ENCODE peak calls at places on chromosomes 6 and 20, in six cellular contexts. I is SK-N-SH, D is transverse colon, Y is A549, O is ovary, C is stomach. W is an unnamed sample. For H3K4me1, the result is how much of the 10 kb centered on the place peaks cover.

GRCh38 chr20:24289737-24290481 is 179.5 kb upstream of the SYNDIG1 start:
- DNase-seq in O (no peak), I (no peak), C (no peak), D (no peak), Y (no peak), W (no peak)

GRCh38 chr20:62766071-62766450 is 30.2 kb upstream of the MRGBP start:
- DNase-seq in O (no peak), I (no peak), Y (no peak), D (no peak), C (no peak), W (no peak)

GRCh38 chr6:27889628-27890315 is 22.4 kb downstream of the OR2B2 start:
- DNase-seq in C (no peak), I (no peak), Y (no peak), D (no peak), O (no peak), W (no peak)

GRCh38 chr6:127173541-127173940 is 55.1 kb downstream of the RSPO3 start:
- DNase-seq in Y (no peak), I (no peak), C (no peak), D (no peak), O (no peak), W (no peak)

GRCh38 chr6:148997863-148998262 is 251.0 kb downstream of the UST start:
- DNase-seq in D (no peak), Y (no peak), I (no peak), O (no peak), C (no peak), W (no peak)

GRCh38 chr6:35017461-35018183 is 123.5 kb downstream of the TCP11 start:
- DNase-seq in I (no peak), D (peak), O (peak), C (no peak), Y (no peak), W (peak)

GRCh38 chr6:131519670-131520436 is 53.2 kb upstream of the ARG1 start:
- DNase-seq in I (peak), O (no peak), D (peak), Y (peak), C (no peak), W (no peak)

GRCh38 chr6:50822078-50822476 is 3.4 kb downstream of the TFAP2B start:
- DNase-seq in D (no peak), Y (no peak), C (no peak), I (no peak), O (no peak), W (no peak)

GRCh38 chr6:102150549-102150948 is 757.0 kb downstream of the GRIK2 start:
- DNase-seq in D (no peak), Y (no peak), I (no peak), O (no peak), C (no peak), W (no peak)

GRCh38 chr20:58229198-58229802 is 847 bp upstream of the ANKRD60 start:
- DNase-seq in I (no peak), C (no peak), O (no peak), Y (no peak), D (no peak), W (peak)

GRCh38 chr6:159758031-159759001 is 3.5 kb upstream of the ACAT2 start:
- DNase-seq in O (no peak), C (no peak), D (no peak), I (no peak), Y (peak), W (no peak)

GRCh38 chr6:44742828-44743372 is 355.4 kb downstream of the CDC5L start:
- DNase-seq in C (no peak), Y (no peak), I (no peak), O (no peak), D (no peak), W (no peak)

GRCh38 chr6:128882991-128883571 is at the start of gene LAMA2:
- DNase-seq in D (peak), Y (no peak), O (peak), I (peak), C (peak), W (peak)

GRCh38 chr20:37816726-37817125 is 86.2 kb upstream of the VSTM2L start:
- DNase-seq in C (no peak), I (peak), O (no peak), Y (no peak), D (no peak), W (no peak)

GRCh38 chr20:9228774-9229450 is 160.0 kb downstream of the PLCB4 start:
- DNase-seq in O (peak), D (no peak), I (no peak), Y (no peak), C (no peak), W (no peak)

GRCh38 chr6:41331401-41332150 is 3.8 kb upstream of the NCR2 start:
- DNase-seq in D (no peak), Y (no peak), O (no peak), C (no peak), I (no peak), W (no peak)

GRCh38 chr6:125986956-125987617 is 747 bp downstream of the TRMT11 start:
- DNase-seq in I (peak), C (no peak), Y (peak), D (no peak), O (no peak), W (no peak)

GRCh38 chr6:43702522-43703440 is 15.2 kb upstream of the MRPS18A start:
- DNase-seq in C (peak), I (no peak), D (peak), Y (peak), O (peak), W (peak)

GRCh38 chr20:37755665-37756064 is 61.8 kb downstream of the CTNNBL1 start:
- DNase-seq in Y (no peak), D (no peak), C (no peak), I (peak), O (no peak), W (no peak)

GRCh38 chr6:15547379-15547778 is 115.4 kb downstream of the DTNBP1 start:
- DNase-seq in I (peak), O (no peak), D (no peak), Y (no peak), C (no peak), W (no peak)

GRCh38 chr6:15543262-15543917 is 119.4 kb downstream of the DTNBP1 start:
- DNase-seq in Y (no peak), I (no peak), D (no peak), O (no peak), C (no peak), W (no peak)

GRCh38 chr6:15549371-15549770 is 113.5 kb downstream of the DTNBP1 start:
- DNase-seq in O (no peak), C (no peak), D (no peak), I (no peak), Y (no peak), W (no peak)

GRCh38 chr6:15544321-15544900 is 118.4 kb downstream of the DTNBP1 start:
- DNase-seq in Y (no peak), O (no peak), I (no peak), C (no peak), D (no peak), W (no peak)

GRCh38 chr6:15546591-15546990 is 116.2 kb downstream of the DTNBP1 start:
- DNase-seq in D (no peak), O (no peak), I (no peak), Y (no peak), C (no peak), W (no peak)
- H3K4me1 ChIP-seq in D (under half), O (under half), I (under half), Y (under half), C (under half), W (under half)

GRCh38 chr20:64049887-64050260 is 435 bp upstream of the SOX18 start:
- DNase-seq in Y (no peak), C (no peak), O (no peak), I (no peak), D (no peak), W (no peak)
- H3K4me3 ChIP-seq in Y (peak), C (peak), O (peak), I (no peak), D (no peak), W (peak)

GRCh38 chr20:56631318-56631989 is 2.3 kb downstream of the TFAP2C start:
- DNase-seq in O (no peak), D (no peak), Y (no peak), I (peak), C (no peak), W (no peak)

GRCh38 chr20:56628873-56629463 is at the start of gene TFAP2C:
- DNase-seq in O (peak), C (peak), I (peak), Y (peak), D (peak), W (peak)

GRCh38 chr20:56629464-56630085 is 469 bp downstream of the TFAP2C start:
- DNase-seq in D (no peak), C (no peak), O (no peak), Y (peak), I (peak), W (no peak)

GRCh38 chr20:56630506-56631317 is 1.6 kb downstream of the TFAP2C start:
- DNase-seq in I (peak), D (no peak), O (no peak), C (no peak), Y (no peak), W (no peak)

DNA sequence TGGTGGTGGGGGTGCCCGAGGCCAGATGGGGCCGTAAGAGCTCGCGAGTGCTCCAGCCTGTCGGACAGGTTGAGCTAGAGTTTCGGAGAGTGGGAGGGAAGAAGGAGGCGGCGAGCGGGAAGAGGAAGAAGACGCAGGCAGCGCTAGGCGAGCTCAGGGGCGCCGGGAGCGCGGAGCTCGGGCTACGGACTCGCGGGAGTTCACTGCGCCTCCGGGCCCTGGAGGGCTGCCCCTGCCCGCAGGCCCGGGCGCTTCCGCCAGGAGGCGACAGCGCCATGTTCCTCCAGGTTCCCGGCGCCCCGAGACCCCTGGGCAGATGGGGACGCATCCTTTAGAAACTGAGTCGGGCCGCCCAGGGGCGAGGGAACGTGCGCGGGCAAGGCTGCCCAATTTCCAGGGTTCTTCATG is 984 bp downstream of the TFAP2C start:
- DNase-seq in D (peak), Y (peak), I (peak), C (peak), O (no peak), W (peak)
- TF ChIP-seq EP300 in D (no peak), Y (no peak), I (no peak), C (no peak), O (no peak), W (no peak)

DNA sequence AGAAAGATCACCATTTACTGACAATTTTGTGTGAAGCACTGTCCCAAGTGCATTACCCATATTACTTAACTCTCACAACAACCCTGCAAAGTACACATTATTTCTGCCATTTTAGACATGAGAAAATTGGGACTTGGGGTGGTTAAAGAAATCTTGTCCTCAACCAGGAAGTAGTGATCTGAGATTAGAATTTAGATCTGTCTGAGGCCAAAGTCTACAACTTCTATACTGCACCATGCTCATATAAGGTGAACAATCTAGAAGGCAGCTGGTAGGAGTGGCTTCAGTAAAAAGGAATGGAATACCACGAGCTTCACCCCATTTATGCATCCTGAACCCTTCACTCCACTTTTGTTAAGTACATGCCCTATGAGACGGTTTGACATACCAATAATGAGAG is 87.6 kb downstream of the QRSL1 start:
- DNase-seq in D (no peak), I (no peak), O (no peak), C (no peak), Y (no peak), W (no peak)
- H3K4me1 ChIP-seq in D (under half), I (under half), O (under half), C (under half), Y (under half), W (under half)

DNA sequence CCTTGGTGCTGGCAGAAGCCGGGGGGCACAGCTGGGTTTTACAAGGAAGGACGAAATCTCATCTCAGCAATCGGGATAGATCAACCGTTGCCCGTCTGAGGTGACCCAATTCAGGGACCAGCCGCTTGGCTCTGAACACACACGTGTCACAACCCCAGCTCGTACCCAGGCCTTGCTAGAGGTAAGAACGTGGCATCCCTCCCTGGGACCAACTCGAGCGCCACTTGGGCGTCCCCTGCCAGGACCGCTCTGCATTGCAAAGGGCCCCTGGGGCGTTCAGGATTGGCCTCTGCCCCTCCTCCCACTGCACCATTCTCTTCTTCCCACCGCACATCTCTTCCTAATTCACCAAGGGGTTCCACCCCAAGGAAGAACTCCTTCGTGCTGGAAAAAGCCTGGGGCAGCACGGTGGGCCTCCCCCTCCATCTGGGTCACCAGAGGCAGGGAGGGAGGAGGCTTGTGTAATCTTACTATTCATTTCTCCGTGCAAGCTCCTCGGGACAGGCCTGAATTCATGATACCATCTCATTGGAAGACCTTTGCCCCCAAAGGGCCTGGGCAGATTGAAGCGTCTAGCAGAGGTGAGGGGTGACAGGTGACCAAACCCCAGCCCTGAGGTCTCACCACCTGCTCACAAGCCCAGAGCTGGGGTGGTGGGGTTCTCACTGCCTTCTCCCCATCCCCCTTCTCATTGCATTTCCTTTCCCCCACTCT is 136.8 kb downstream of the LY86 start:
- DNase-seq in I (no peak), O (no peak), D (no peak), Y (no peak), C (no peak), W (no peak)
- H3K4me3 ChIP-seq in I (no peak), O (peak), D (no peak), Y (no peak), C (peak), W (no peak)

DNA sequence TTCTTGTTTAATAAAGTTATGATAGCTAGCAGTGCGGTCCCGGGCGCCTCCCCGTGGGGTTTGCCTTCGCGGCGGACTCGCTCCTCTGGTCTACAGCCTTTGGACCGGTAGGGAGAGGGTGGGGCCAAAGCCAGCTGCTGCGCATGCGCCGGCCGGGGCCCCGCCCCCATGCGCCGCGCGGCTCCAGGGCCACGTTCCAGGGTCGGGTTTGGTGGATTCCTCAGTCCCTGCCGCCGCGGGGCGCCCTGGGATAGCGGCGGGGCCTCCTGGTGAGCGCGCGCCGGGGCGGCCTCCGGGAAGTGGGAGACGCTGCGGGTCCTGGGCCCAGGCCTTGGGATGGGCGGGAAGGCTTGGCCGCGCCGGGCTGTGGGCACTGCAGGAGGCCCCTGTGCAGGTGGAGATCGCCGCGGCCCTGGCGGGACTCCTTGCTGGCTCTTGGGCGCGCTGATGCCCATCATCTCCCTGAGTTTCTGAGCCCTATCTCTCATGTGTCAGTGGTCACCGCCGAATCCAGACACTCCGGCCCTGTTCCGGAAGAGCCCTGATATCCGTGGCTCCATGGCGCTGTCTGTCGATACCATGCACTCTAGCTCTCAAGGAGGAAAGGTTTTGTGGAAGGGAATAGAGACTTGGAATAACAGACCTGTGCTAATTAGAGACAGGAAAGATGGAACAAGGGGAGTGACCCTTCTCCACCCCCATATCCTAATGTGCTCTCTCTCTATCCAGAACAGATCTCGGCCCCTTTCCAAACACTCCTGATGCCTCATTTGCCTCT is at the start of gene VARS2:
- DNase-seq in Y (peak), I (peak), O (peak), D (peak), C (peak), W (peak)
- TF ChIP-seq EP300 in Y (no peak), I (no peak), O (no peak), D (no peak), C (no peak), W (peak)

GRCh38 chr20:63848003-63848911 is 13.0 kb upstream of the ABHD16B start:
- DNase-seq in Y (no peak), O (no peak), C (no peak), I (no peak), D (no peak), W (no peak)
- H3K4me1 ChIP-seq in Y (under half), O (under half), C (under half), I (under half), D (under half), W (under half)